ENCODE peak calls at places on chromosomes 4 and X, in five cellular contexts. One of them, this sample, is unnamed.

GRCh38 chrX:149060921-149061320 is 444.2 kb downstream of the IDS start:
- DNase-seq in K562: no peak
- DNase-seq in HepG2: no peak
- DNase-seq in HCT116: no peak
- DNase-seq in SK-N-SH: no peak
- DNase-seq in this sample: no peak

GRCh38 chr4:29390921-29391320 is 1329.2 kb upstream of the PCDH7 start:
- DNase-seq in SK-N-SH: no peak
- DNase-seq in K562: no peak
- DNase-seq in HepG2: no peak
- DNase-seq in HCT116: no peak
- DNase-seq in this sample: no peak

GRCh38 chr4:142960867-142961644 is 115.0 kb upstream of the INPP4B start:
- DNase-seq in HCT116: no peak
- DNase-seq in SK-N-SH: no peak
- DNase-seq in K562: no peak
- DNase-seq in HepG2: no peak
- DNase-seq in this sample: no peak

GRCh38 chrX:53003111-53003510 is 44.8 kb upstream of the FAM156A start:
- DNase-seq in HCT116: no peak
- DNase-seq in HepG2: no peak
- DNase-seq in K562: no peak
- DNase-seq in SK-N-SH: no peak
- DNase-seq in this sample: no peak

GRCh38 chrX:87679849-87680248 is 162.2 kb downstream of the KLHL4 start:
- DNase-seq in HepG2: no peak
- DNase-seq in SK-N-SH: no peak
- DNase-seq in K562: no peak
- DNase-seq in HCT116: no peak
- DNase-seq in this sample: no peak

GRCh38 chr4:1967512-1968149 is 41.1 kb downstream of the NELFA start:
- DNase-seq in HCT116: no peak
- DNase-seq in SK-N-SH: peak
- DNase-seq in K562: no peak
- DNase-seq in HepG2: no peak
- DNase-seq in this sample: no peak

GRCh38 chr4:3780347-3781171 is 14.4 kb downstream of the ADRA2C start:
- DNase-seq in SK-N-SH: peak
- DNase-seq in K562: peak
- DNase-seq in HepG2: peak
- DNase-seq in HCT116: no peak
- DNase-seq in this sample: no peak

GRCh38 chr4:153058668-153059060 is 122.5 kb downstream of the FHDC1 start:
- DNase-seq in SK-N-SH: no peak
- DNase-seq in HCT116: no peak
- DNase-seq in K562: no peak
- DNase-seq in HepG2: no peak
- DNase-seq in this sample: no peak

GRCh38 chr4:3303445-3303824 is 10.6 kb downstream of the RGS12 start:
- DNase-seq in SK-N-SH: no peak
- DNase-seq in HCT116: no peak
- DNase-seq in HepG2: no peak
- DNase-seq in K562: no peak
- DNase-seq in this sample: no peak

GRCh38 chr4:153257151-153257620 is 52.9 kb downstream of the TRIM2 start:
- DNase-seq in SK-N-SH: peak
- DNase-seq in HepG2: no peak
- DNase-seq in K562: no peak
- DNase-seq in HCT116: no peak
- DNase-seq in this sample: no peak

GRCh38 chr4:22987861-22988260 is 295.1 kb downstream of the GBA3 start:
- DNase-seq in HepG2: no peak
- DNase-seq in SK-N-SH: no peak
- DNase-seq in K562: no peak
- DNase-seq in HCT116: no peak
- DNase-seq in this sample: no peak

GRCh38 chr4:86033171-86033570 is 326.7 kb downstream of the MAPK10 start:
- DNase-seq in HCT116: no peak
- DNase-seq in HepG2: no peak
- DNase-seq in SK-N-SH: no peak
- DNase-seq in K562: no peak
- DNase-seq in this sample: no peak

GRCh38 chr4:1939664-1940509 is 68.7 kb downstream of the NSD2 start:
- DNase-seq in K562: no peak
- DNase-seq in HCT116: peak
- DNase-seq in SK-N-SH: no peak
- DNase-seq in HepG2: peak
- DNase-seq in this sample: no peak

GRCh38 chr4:161329852-161330251 is 833.9 kb downstream of the FSTL5 start:
- DNase-seq in HCT116: no peak
- DNase-seq in HepG2: no peak
- DNase-seq in K562: no peak
- DNase-seq in SK-N-SH: no peak
- DNase-seq in this sample: no peak

GRCh38 chrX:147550217-147550616 is 361.5 kb upstream of the FMR1 start:
- DNase-seq in HepG2: peak
- DNase-seq in SK-N-SH: peak
- DNase-seq in HCT116: no peak
- DNase-seq in K562: no peak
- DNase-seq in this sample: no peak

GRCh38 chr4:110085131-110085530 is 113.3 kb downstream of the ELOVL6 start:
- DNase-seq in HCT116: no peak
- DNase-seq in K562: no peak
- DNase-seq in SK-N-SH: no peak
- DNase-seq in HepG2: peak
- DNase-seq in this sample: no peak

DNA sequence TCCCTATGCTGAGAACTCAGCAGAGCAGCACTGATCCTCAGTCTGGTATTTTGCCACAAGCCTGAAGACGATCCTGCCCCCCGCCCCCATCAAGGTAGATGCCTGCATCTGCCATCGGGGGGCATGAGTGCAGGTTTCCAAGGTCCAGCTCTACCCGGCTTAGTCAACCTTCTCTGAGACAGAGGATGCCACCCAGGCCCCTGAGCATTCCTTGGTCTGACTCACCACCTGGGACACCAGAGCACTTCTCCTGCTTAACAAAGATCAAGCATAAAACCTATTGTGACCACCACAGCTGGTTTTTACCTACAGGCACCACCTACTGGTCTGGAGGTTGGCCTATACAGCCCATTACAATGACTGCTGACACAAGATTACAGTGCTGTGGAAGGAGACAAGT is 1168.1 kb downstream of the PCDH19 start:
- DNase-seq in HCT116: no peak
- DNase-seq in HepG2: no peak
- DNase-seq in SK-N-SH: no peak
- DNase-seq in K562: no peak
- DNase-seq in this sample: no peak
- TF ChIP-seq ZBTB33 in HCT116: no peak
- TF ChIP-seq ZBTB33 in HepG2: no peak
- TF ChIP-seq ZBTB33 in SK-N-SH: no peak
- TF ChIP-seq ZBTB33 in K562: no peak
- TF ChIP-seq ZBTB33 in this sample: no peak

GRCh38 chrX:115970718-115971117 is 199.8 kb upstream of the AGTR2 start:
- DNase-seq in HepG2: no peak
- DNase-seq in K562: no peak
- DNase-seq in SK-N-SH: no peak
- DNase-seq in HCT116: no peak
- DNase-seq in this sample: no peak

GRCh38 chrX:115972717-115973116 is 197.8 kb upstream of the AGTR2 start:
- DNase-seq in HepG2: no peak
- DNase-seq in K562: no peak
- DNase-seq in HCT116: no peak
- DNase-seq in SK-N-SH: no peak
- DNase-seq in this sample: no peak

GRCh38 chrX:115966920-115967319 is 203.6 kb upstream of the AGTR2 start:
- DNase-seq in SK-N-SH: peak
- DNase-seq in HepG2: no peak
- DNase-seq in HCT116: no peak
- DNase-seq in K562: no peak
- DNase-seq in this sample: no peak

GRCh38 chrX:115968436-115969252 is 201.9 kb upstream of the AGTR2 start:
- DNase-seq in SK-N-SH: peak
- DNase-seq in HepG2: no peak
- DNase-seq in K562: no peak
- DNase-seq in HCT116: peak
- DNase-seq in this sample: no peak
- TF ChIP-seq CTCF in SK-N-SH: peak
- TF ChIP-seq CTCF in HepG2: no peak
- TF ChIP-seq CTCF in K562: no peak
- TF ChIP-seq CTCF in HCT116: no peak
- TF ChIP-seq CTCF in this sample: no peak

GRCh38 chrX:136767104-136767941 is 13.4 kb downstream of the ARHGEF6 start:
- DNase-seq in SK-N-SH: peak
- DNase-seq in K562: peak
- DNase-seq in HCT116: no peak
- DNase-seq in HepG2: peak
- DNase-seq in this sample: no peak
- TF ChIP-seq ZBTB33 in SK-N-SH: no peak
- TF ChIP-seq ZBTB33 in K562: no peak
- TF ChIP-seq ZBTB33 in HCT116: no peak
- TF ChIP-seq ZBTB33 in HepG2: no peak
- TF ChIP-seq ZBTB33 in this sample: no peak

GRCh38 chrX:17888421-17888820 is 27.3 kb upstream of the RAI2 start:
- DNase-seq in HCT116: no peak
- DNase-seq in SK-N-SH: no peak
- DNase-seq in HepG2: no peak
- DNase-seq in K562: no peak
- DNase-seq in this sample: no peak
- TF ChIP-seq CTCF in HCT116: no peak
- TF ChIP-seq CTCF in SK-N-SH: peak
- TF ChIP-seq CTCF in HepG2: no peak
- TF ChIP-seq CTCF in K562: no peak
- TF ChIP-seq CTCF in this sample: no peak

DNA sequence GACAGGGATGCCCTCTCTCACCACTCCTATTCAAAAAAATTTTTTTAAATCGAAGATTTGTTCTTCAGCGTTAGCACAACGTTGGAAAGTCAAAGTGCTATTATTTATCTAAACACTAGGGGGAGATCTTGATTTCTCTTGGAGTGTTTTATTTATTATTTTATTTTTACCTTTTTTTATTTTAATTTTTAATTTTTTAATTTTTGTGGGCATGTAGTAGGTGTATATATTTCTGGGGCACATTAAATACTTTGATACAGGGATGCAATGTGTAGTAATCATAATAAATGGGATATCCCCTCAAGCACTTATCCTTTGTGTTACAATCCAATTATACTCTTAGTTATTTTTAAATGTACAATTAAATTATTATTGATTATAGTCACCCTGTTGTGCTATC is 37.4 kb upstream of the SLC10A4 start:
- DNase-seq in HCT116: no peak
- DNase-seq in HepG2: no peak
- DNase-seq in SK-N-SH: no peak
- DNase-seq in K562: no peak
- DNase-seq in this sample: no peak
- TF ChIP-seq ZBTB33 in HCT116: no peak
- TF ChIP-seq ZBTB33 in HepG2: no peak
- TF ChIP-seq ZBTB33 in SK-N-SH: no peak
- TF ChIP-seq ZBTB33 in K562: no peak
- TF ChIP-seq ZBTB33 in this sample: no peak